ENCODE peak calls at places on chromosomes 5 and 9, in six cellular contexts. S, W, Z, N, Q and V are unnamed samples.

GRCh38 chr9:126790561-126790960 is 14.3 kb upstream of the ZBTB43 start:
- ATAC-seq in S (no peak), W (no peak), Z (peak; percentile 90), N (no peak), Q (no peak), V (no peak)

GRCh38 chr5:157865844-157866243 is 6.9 kb upstream of the CLINT1 start:
- ATAC-seq in S (peak; percentile 55), W (no peak), Z (no peak), N (no peak), Q (no peak), V (no peak)

GRCh38 chr5:146447734-146448380 is 724 bp downstream of the TCERG1 start:
- ATAC-seq in S (peak; percentile 10), W (peak; percentile 73), Z (no peak), N (peak; percentile 20), Q (no peak), V (peak; percentile 3)

GRCh38 chr5:62288118-62288517 is 17.9 kb upstream of the KIF2A start:
- ATAC-seq in S (no peak), W (no peak), Z (no peak), N (no peak), Q (no peak), V (no peak)

GRCh38 chr5:11903614-11904269 is 504 bp downstream of the CTNND2 start:
- ATAC-seq in S (peak; percentile 52), W (peak; percentile 80), Z (peak; percentile 75), N (no peak), Q (peak; percentile 41), V (peak; percentile 47)

GRCh38 chr9:14730367-14730958 is 7.9 kb upstream of the CER1 start:
- ATAC-seq in S (no peak), W (no peak), Z (no peak), N (no peak), Q (no peak), V (no peak)

GRCh38 chr9:135173066-135173465 is 85.6 kb downstream of the OLFM1 start:
- ATAC-seq in S (no peak), W (no peak), Z (no peak), N (no peak), Q (no peak), V (no peak)

GRCh38 chr9:127277099-127277498 is 12.5 kb downstream of the GARNL3 start:
- ATAC-seq in S (no peak), W (no peak), Z (no peak), N (no peak), Q (peak; percentile 37), V (no peak)

GRCh38 chr5:34736445-34737119 is 80.5 kb downstream of the RAI14 start:
- ATAC-seq in S (peak; percentile 63), W (no peak), Z (peak; percentile 52), N (no peak), Q (peak; percentile 35), V (no peak)

GRCh38 chr9:82645591-82645990 is 417.4 kb downstream of the RASEF start:
- ATAC-seq in S (no peak), W (no peak), Z (no peak), N (no peak), Q (no peak), V (no peak)

GRCh38 chr9:134318481-134318891 is 7.8 kb upstream of the RXRA start:
- ATAC-seq in S (no peak), W (no peak), Z (no peak), N (no peak), Q (no peak), V (no peak)

GRCh38 chr5:54643679-54644078 is 126.1 kb downstream of the SNX18 start:
- ATAC-seq in S (peak; percentile 83), W (no peak), Z (no peak), N (no peak), Q (no peak), V (peak; percentile 83)

GRCh38 chr5:151880304-151880703 is 44.3 kb downstream of the GLRA1 start:
- ATAC-seq in S (no peak), W (no peak), Z (peak; percentile 72), N (no peak), Q (no peak), V (no peak)

GRCh38 chr9:96383165-96383939 is at the start of gene SLC35D2:
- ATAC-seq in S (peak; percentile 90), W (peak; percentile 97), Z (peak; percentile 95), N (peak; percentile 68), Q (peak; percentile 98), V (peak; percentile 90)

GRCh38 chr9:34991833-34992375 is 2.4 kb downstream of the DNAJB5 start:
- ATAC-seq in S (no peak), W (no peak), Z (no peak), N (no peak), Q (no peak), V (no peak)

GRCh38 chr9:35313460-35313859 is 151.7 kb downstream of the UNC13B start:
- ATAC-seq in S (no peak), W (no peak), Z (no peak), N (no peak), Q (no peak), V (no peak)

GRCh38 chr5:154782812-154783592 is 27.8 kb downstream of the LARP1 start:
- ATAC-seq in S (no peak), W (peak; percentile 5), Z (no peak), N (no peak), Q (peak; percentile 11), V (no peak)

GRCh38 chr9:100309992-100310391 is 42.8 kb downstream of the TEX10 start:
- ATAC-seq in S (no peak), W (no peak), Z (no peak), N (no peak), Q (no peak), V (peak; percentile 82)

GRCh38 chr5:154868702-154869101 is 10.3 kb downstream of the CNOT8 start:
- ATAC-seq in S (peak; percentile 79), W (peak; percentile 84), Z (peak; percentile 55), N (no peak), Q (peak; percentile 62), V (peak; percentile 58)

GRCh38 chr5:159928122-159928960 is 12.1 kb downstream of the ADRA1B start:
- ATAC-seq in S (peak; percentile 100), W (peak; percentile 96), Z (peak; percentile 29), N (no peak), Q (peak; percentile 88), V (peak; percentile 95)

GRCh38 chr9:119167267-119167666 is 202.0 kb downstream of the BRINP1 start:
- ATAC-seq in S (no peak), W (no peak), Z (no peak), N (no peak), Q (no peak), V (no peak)

GRCh38 chr5:1501372-1502045 is 22.3 kb downstream of the LPCAT1 start:
- ATAC-seq in S (no peak), W (no peak), Z (no peak), N (no peak), Q (no peak), V (no peak)

GRCh38 chr9:14910178-14910805 is at the start of gene FREM1:
- ATAC-seq in S (peak; percentile 25), W (no peak), Z (peak; percentile 33), N (no peak), Q (peak; percentile 51), V (peak; percentile 88)

GRCh38 chr5:34706084-34706483 is 50.0 kb downstream of the RAI14 start:
- ATAC-seq in S (no peak), W (no peak), Z (no peak), N (no peak), Q (no peak), V (no peak)

GRCh38 chr5:80068237-80068636 is 33.1 kb downstream of the THBS4 start:
- ATAC-seq in S (no peak), W (no peak), Z (no peak), N (no peak), Q (no peak), V (no peak)